ENCODE peak calls at places on chromosomes 6 and 20, in six cellular contexts. G is uterus, O is cardiac muscle cell, Z is right lobe of liver, F is pancreas, E is right atrium auricular region. R is an unnamed sample.

GRCh38 chr20:13486694-13487093 is 152.0 kb downstream of the TASP1 start:
- DNase-seq in G (no peak), O (peak), Z (no peak), F (no peak), E (no peak), R (no peak)

GRCh38 chr6:134846865-134847264 is 103.0 kb downstream of the ALDH8A1 start:
- DNase-seq in G (no peak), O (no peak), Z (no peak), F (no peak), E (no peak), R (no peak)

GRCh38 chr6:97626586-97627441 is 343.8 kb upstream of the MMS22L start:
- DNase-seq in G (peak), O (no peak), Z (no peak), F (no peak), E (no peak), R (no peak)

GRCh38 chr20:33688938-33689424 is 2.8 kb upstream of the E2F1 start:
- DNase-seq in G (no peak), O (no peak), Z (no peak), F (no peak), E (no peak), R (no peak)

GRCh38 chr20:57103146-57103800 is 163.2 kb downstream of the BMP7 start:
- DNase-seq in G (no peak), O (no peak), Z (no peak), F (no peak), E (no peak), R (no peak)

GRCh38 chr6:167575201-167575696 is 250.4 kb downstream of the TTLL2 start:
- DNase-seq in G (no peak), O (peak), Z (no peak), F (no peak), E (peak), R (no peak)

GRCh38 chr20:24668384-24668702 is 198.9 kb downstream of the SYNDIG1 start:
- DNase-seq in G (no peak), O (no peak), Z (no peak), F (no peak), E (no peak), R (no peak)

GRCh38 chr20:63457737-63458136 is 14.7 kb downstream of the KCNQ2 start:
- DNase-seq in G (no peak), O (peak), Z (no peak), F (no peak), E (no peak), R (peak)

GRCh38 chr20:56566621-56567020 is 33.6 kb downstream of the FAM209B start:
- DNase-seq in G (no peak), O (no peak), Z (no peak), F (no peak), E (no peak), R (no peak)

GRCh38 chr6:34592208-34592952 is 36.3 kb upstream of the SPDEF start:
- DNase-seq in G (no peak), O (no peak), Z (no peak), F (no peak), E (no peak), R (no peak)

GRCh38 chr6:39062014-39062740 is 13.6 kb downstream of the GLP1R start:
- DNase-seq in G (no peak), O (no peak), Z (no peak), F (no peak), E (no peak), R (no peak)

GRCh38 chr20:3798908-3799248 is 2.8 kb downstream of the CDC25B start:
- DNase-seq in G (no peak), O (no peak), Z (no peak), F (no peak), E (no peak), R (no peak)

GRCh38 chr6:167849846-167850459 is 23.2 kb downstream of the AFDN start:
- DNase-seq in G (no peak), O (peak), Z (no peak), F (no peak), E (no peak), R (no peak)

GRCh38 chr20:6104493-6105188 is 18.2 kb downstream of the FERMT1 start:
- DNase-seq in G (no peak), O (peak), Z (no peak), F (no peak), E (no peak), R (no peak)

GRCh38 chr6:56335733-56336132 is 88.4 kb upstream of the COL21A1 start:
- DNase-seq in G (no peak), O (peak), Z (no peak), F (no peak), E (no peak), R (no peak)

GRCh38 chr6:134166529-134167221 is 114.3 kb upstream of the SLC2A12 start:
- DNase-seq in G (no peak), O (peak), Z (no peak), F (no peak), E (no peak), R (no peak)

GRCh38 chr6:85865665-85866372 is 223.1 kb upstream of the SYNCRIP start:
- DNase-seq in G (no peak), O (peak), Z (no peak), F (no peak), E (no peak), R (no peak)

GRCh38 chr6:32609731-32610640 is 20.3 kb upstream of the HLA-DRB1 start:
- DNase-seq in G (peak), O (peak), Z (no peak), F (no peak), E (no peak), R (no peak)

GRCh38 chr6:44117397-44118128 is 9.7 kb downstream of the MRPL14 start:
- DNase-seq in G (no peak), O (no peak), Z (no peak), F (no peak), E (no peak), R (no peak)

GRCh38 chr6:77324851-77325250 is 138.4 kb downstream of the HTR1B start:
- DNase-seq in G (no peak), O (peak), Z (no peak), F (no peak), E (no peak), R (no peak)

GRCh38 chr6:85772641-85773040 is 130.0 kb upstream of the SYNCRIP start:
- DNase-seq in G (no peak), O (no peak), Z (no peak), F (no peak), E (no peak), R (no peak)

GRCh38 chr20:14709439-14709838 is 372.0 kb upstream of the FLRT3 start:
- DNase-seq in G (no peak), O (no peak), Z (no peak), F (no peak), E (no peak), R (no peak)

GRCh38 chr6:151372164-151372563 is 19.2 kb downstream of the ZBTB2 start:
- DNase-seq in G (no peak), O (peak), Z (no peak), F (no peak), E (no peak), R (no peak)

GRCh38 chr20:3323398-3323797 is 84.1 kb downstream of the DNAAF9 start:
- DNase-seq in G (no peak), O (peak), Z (no peak), F (no peak), E (no peak), R (no peak)

GRCh38 chr6:134347916-134348805 is 30.2 kb upstream of the SGK1 start:
- DNase-seq in G (no peak), O (peak), Z (no peak), F (no peak), E (peak), R (no peak)

GRCh38 chr6:143872211-143872610 is 7.9 kb downstream of the ZC2HC1B start:
- DNase-seq in G (no peak), O (peak), Z (no peak), F (no peak), E (no peak), R (no peak)

GRCh38 chr6:7122684-7123083 is 14.9 kb downstream of the RREB1 start:
- DNase-seq in G (no peak), O (no peak), Z (no peak), F (no peak), E (no peak), R (no peak)

GRCh38 chr6:164398647-164399046 is 910.8 kb downstream of the C6orf118 start:
- DNase-seq in G (no peak), O (no peak), Z (no peak), F (no peak), E (no peak), R (no peak)

GRCh38 chr20:50256577-50256976 is 65.9 kb downstream of the CEBPB start:
- DNase-seq in G (no peak), O (no peak), Z (no peak), F (no peak), E (no peak), R (no peak)

GRCh38 chr6:129345890-129346289 is 364.1 kb downstream of the ARHGAP18 start:
- DNase-seq in G (no peak), O (peak), Z (no peak), F (no peak), E (no peak), R (no peak)

GRCh38 chr6:4776967-4777925 is 1.0 kb downstream of the CDYL start:
- DNase-seq in G (no peak), O (peak), Z (no peak), F (no peak), E (no peak), R (no peak)

GRCh38 chr20:11511816-11512215 is 405.9 kb upstream of the BTBD3 start:
- DNase-seq in G (no peak), O (peak), Z (no peak), F (no peak), E (no peak), R (no peak)

GRCh38 chr6:135261872-135262725 is 81.0 kb downstream of the MYB start:
- DNase-seq in G (no peak), O (peak), Z (no peak), F (no peak), E (no peak), R (no peak)

GRCh38 chr6:148967546-148967945 is 220.7 kb downstream of the UST start:
- DNase-seq in G (no peak), O (no peak), Z (no peak), F (no peak), E (no peak), R (no peak)

GRCh38 chr6:7562769-7563168 is 21.3 kb downstream of the DSP start:
- DNase-seq in G (no peak), O (no peak), Z (no peak), F (no peak), E (no peak), R (no peak)

GRCh38 chr6:16471222-16471784 is 232.9 kb downstream of the GMPR start:
- DNase-seq in G (no peak), O (no peak), Z (no peak), F (no peak), E (no peak), R (no peak)

GRCh38 chr6:10763006-10763405 is 15.4 kb downstream of the TMEM14B start:
- DNase-seq in G (no peak), O (peak), Z (no peak), F (no peak), E (no peak), R (no peak)

GRCh38 chr6:50264995-50265571 is 215.4 kb upstream of the DEFB112 start:
- DNase-seq in G (no peak), O (no peak), Z (no peak), F (no peak), E (no peak), R (no peak)

GRCh38 chr20:41395669-41396664 is 29.3 kb upstream of the EMILIN3 start:
- DNase-seq in G (no peak), O (no peak), Z (no peak), F (no peak), E (no peak), R (no peak)

GRCh38 chr20:41394931-41395668 is 28.5 kb upstream of the EMILIN3 start:
- DNase-seq in G (no peak), O (no peak), Z (no peak), F (no peak), E (peak), R (no peak)

GRCh38 chr20:41394081-41394480 is 27.5 kb upstream of the EMILIN3 start:
- DNase-seq in G (no peak), O (no peak), Z (no peak), F (no peak), E (no peak), R (no peak)

GRCh38 chr20:41393705-41394066 is 27.1 kb upstream of the EMILIN3 start:
- DNase-seq in G (no peak), O (no peak), Z (no peak), F (no peak), E (no peak), R (no peak)

GRCh38 chr20:41398408-41398807 is 31.8 kb upstream of the EMILIN3 start:
- DNase-seq in G (peak), O (peak), Z (no peak), F (no peak), E (peak), R (no peak)
- H3K27ac ChIP-seq in G (peak), O (no peak), Z (no peak), F (no peak), E (peak), R (peak)

DNA sequence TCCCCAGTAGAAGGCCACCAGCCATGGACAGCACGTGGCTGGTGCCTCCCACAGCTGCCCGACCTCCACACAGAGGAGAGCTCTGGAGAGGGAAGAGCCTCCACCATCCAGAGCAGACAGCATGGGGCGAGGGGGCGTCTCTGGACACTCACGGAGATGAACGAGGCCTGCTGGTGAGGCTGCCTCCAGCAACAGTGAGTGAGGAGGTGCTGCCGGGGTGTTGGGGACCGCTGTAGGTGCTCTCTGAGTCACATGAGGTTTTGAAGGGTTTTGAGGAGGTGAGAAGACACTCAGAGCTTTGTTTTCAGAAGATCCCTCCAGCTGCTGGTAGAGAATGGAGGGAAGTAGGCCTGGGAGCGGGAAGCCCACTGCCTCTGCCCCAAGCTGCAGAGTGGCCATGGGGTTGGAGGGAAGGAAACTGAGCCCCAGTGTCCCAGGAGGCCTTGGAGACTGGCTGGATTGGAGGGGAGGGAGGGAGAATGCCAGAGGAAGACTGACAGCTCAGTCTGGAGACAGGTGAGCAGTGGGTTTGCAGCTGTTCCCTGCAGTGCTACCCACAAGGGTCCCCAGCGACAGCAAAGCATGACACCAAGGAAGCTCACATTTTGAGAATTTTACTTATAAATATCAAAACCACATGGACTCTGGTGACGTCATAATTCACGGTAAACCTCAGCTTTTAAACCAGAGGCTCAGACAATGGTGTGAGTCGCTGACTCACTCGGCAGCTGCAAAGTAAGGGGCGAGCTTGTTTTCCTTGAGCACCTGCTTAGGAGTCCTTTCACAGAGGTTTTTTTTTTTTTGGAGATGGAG is 65.4 kb downstream of the THBS2 start:
- DNase-seq in G (no peak), O (peak), Z (no peak), F (no peak), E (no peak), R (no peak)
- H3K27ac ChIP-seq in G (no peak), O (no peak), Z (no peak), F (no peak), E (no peak), R (no peak)

GRCh38 chr6:52426667-52427066 is 6.5 kb downstream of the EFHC1 start:
- DNase-seq in G (no peak), O (no peak), Z (no peak), F (no peak), E (no peak), R (no peak)
- H3K27ac ChIP-seq in G (no peak), O (no peak), Z (peak), F (no peak), E (no peak), R (no peak)

GRCh38 chr6:157379656-157380457 is 1.1 kb upstream of the ZDHHC14 start:
- DNase-seq in G (peak), O (peak), Z (peak), F (peak), E (peak), R (peak)

GRCh38 chr6:157376706-157377230 is 4.2 kb upstream of the ZDHHC14 start:
- DNase-seq in G (no peak), O (no peak), Z (no peak), F (no peak), E (no peak), R (no peak)

GRCh38 chr6:157374889-157375443 is 6.0 kb upstream of the ZDHHC14 start:
- DNase-seq in G (no peak), O (no peak), Z (no peak), F (no peak), E (no peak), R (no peak)

GRCh38 chr6:157372501-157373280 is 8.3 kb upstream of the ZDHHC14 start:
- DNase-seq in G (no peak), O (no peak), Z (no peak), F (no peak), E (no peak), R (no peak)

GRCh38 chr6:157376241-157376640 is 4.7 kb upstream of the ZDHHC14 start:
- DNase-seq in G (no peak), O (no peak), Z (no peak), F (no peak), E (no peak), R (no peak)
- H3K27ac ChIP-seq in G (no peak), O (no peak), Z (no peak), F (no peak), E (no peak), R (no peak)

GRCh38 chr6:108846628-108847027 is 1.6 kb upstream of the ARMC2 start:
- DNase-seq in G (no peak), O (no peak), Z (no peak), F (no peak), E (no peak), R (no peak)

GRCh38 chr6:108850669-108851467 is 2.6 kb downstream of the ARMC2 start:
- DNase-seq in G (no peak), O (peak), Z (peak), F (peak), E (no peak), R (no peak)

GRCh38 chr6:108847738-108848115 is 495 bp upstream of the ARMC2 start:
- DNase-seq in G (no peak), O (no peak), Z (no peak), F (no peak), E (no peak), R (no peak)

GRCh38 chr6:108844632-108845031 is 3.6 kb upstream of the ARMC2 start:
- DNase-seq in G (no peak), O (no peak), Z (no peak), F (no peak), E (no peak), R (no peak)

GRCh38 chr6:108848116-108848868 is at the start of gene ARMC2:
- DNase-seq in G (peak), O (peak), Z (peak), F (peak), E (peak), R (peak)
- H3K27ac ChIP-seq in G (peak), O (no peak), Z (peak), F (peak), E (peak), R (peak)

DNA sequence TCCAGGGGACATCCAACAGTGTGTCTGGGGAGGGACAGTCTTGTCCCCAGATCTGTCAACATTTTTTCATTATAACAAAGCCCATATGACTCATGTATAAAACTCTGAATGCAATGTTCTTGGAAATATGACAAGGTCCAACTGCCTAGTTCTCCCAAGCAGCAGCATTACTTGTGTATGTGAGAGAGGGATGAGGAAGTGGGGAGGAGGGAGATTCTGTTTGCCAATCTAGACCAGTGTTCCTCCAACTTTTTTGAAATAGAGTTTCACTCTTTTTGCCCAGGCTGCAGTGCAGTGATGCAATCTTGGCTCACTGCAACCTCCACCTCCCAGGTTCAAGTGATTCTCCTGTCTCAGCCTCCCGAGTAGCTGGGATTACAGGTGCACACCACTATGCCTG is 394.8 kb downstream of the DHX35 start:
- DNase-seq in G (no peak), O (no peak), Z (no peak), F (no peak), E (no peak), R (no peak)
- H3K27ac ChIP-seq in G (no peak), O (no peak), Z (no peak), F (no peak), E (no peak), R (no peak)

GRCh38 chr6:160431231-160431630 is 83.1 kb downstream of the SLC22A3 start:
- DNase-seq in G (peak), O (peak), Z (no peak), F (no peak), E (peak), R (no peak)
- H3K27ac ChIP-seq in G (peak), O (no peak), Z (no peak), F (no peak), E (peak), R (no peak)

DNA sequence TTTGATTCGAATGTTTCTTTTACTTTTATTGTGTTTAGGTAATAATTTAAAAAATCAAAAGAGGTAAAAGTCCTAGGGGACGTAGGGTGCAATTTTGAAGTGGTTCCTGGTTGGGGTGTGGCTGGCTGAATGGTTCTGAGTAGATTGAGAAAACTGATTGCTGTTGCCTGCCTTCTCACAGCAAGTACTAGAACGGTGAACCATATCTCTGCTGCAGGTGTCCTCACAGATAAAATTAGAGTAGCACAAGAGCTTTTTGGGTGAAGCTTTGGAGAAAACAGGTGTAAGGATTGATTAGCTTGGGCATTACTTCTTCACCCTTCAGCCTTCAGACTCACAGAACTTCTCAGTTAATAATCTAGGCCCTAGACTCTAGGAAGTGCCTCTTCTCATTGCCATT is 19.8 kb upstream of the GJA10 start:
- DNase-seq in G (no peak), O (no peak), Z (no peak), F (no peak), E (no peak), R (no peak)
- H3K27ac ChIP-seq in G (no peak), O (no peak), Z (no peak), F (no peak), E (no peak), R (no peak)

DNA sequence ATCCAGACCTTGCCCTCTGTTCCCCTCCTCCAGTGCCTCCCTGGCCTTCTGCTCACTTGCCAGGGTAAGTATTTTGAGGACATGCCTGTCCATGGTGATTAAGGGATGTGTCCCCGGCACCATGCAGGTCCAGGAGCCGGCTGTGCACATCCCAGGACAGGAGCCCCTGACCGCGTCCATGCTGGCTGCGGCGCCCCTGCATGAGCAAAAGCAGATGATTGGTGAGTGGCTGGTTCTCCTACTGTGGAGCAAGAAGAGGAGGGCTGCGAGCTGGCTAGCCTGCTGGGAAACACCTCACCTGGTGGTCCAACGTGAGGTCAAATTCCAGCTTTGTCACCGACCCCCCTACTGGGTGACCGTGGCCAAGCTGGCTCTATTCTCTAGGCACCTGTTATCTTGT is 23.7 kb downstream of the TOMM34 start:
- DNase-seq in G (no peak), O (no peak), Z (no peak), F (no peak), E (no peak), R (no peak)
- H3K27ac ChIP-seq in G (no peak), O (no peak), Z (no peak), F (no peak), E (no peak), R (no peak)